ENCODE peak calls at places on chromosomes 4 and X, in eight cellular contexts. T is GM03348; N is iris pigment epithelial cell; E is neural crest cell; Q is fibroblast of the conjunctiva; M is NCI-H1105 treated with DMSO at 0.1 percent for 48 hours; R is cardiac fibroblast; Y is CD4-positive, alpha-beta T cell. G is an unnamed sample.

GRCh38 chr4:4855293-4856070 is 4.0 kb upstream of the MSX1 start:
- DNase-seq in Y (no peak), Q (no peak), N (no peak), M (peak), R (no peak), E (no peak), T (no peak), G (no peak)

GRCh38 chr4:158193171-158193749 is 17.0 kb upstream of the TMEM144 start:
- DNase-seq in N (peak), T (peak), M (peak), R (peak), Y (no peak), Q (no peak), E (no peak), G (peak)

GRCh38 chr4:83484500-83485431 is at the start of gene ABRAXAS1:
- DNase-seq in M (peak), N (peak), R (peak), Q (peak), Y (peak), T (peak), E (peak), G (peak)

GRCh38 chrX:11427082-11428033 is 134.1 kb downstream of the AMELX start:
- DNase-seq in R (peak), Q (no peak), M (no peak), T (peak), N (peak), E (peak), Y (no peak), G (no peak)

GRCh38 chrX:128975716-128976115 is 547.6 kb downstream of the SMARCA1 start:
- DNase-seq in Y (no peak), R (peak), Q (no peak), T (no peak), M (peak), N (peak), E (peak), G (peak)

GRCh38 chr4:161133877-161134276 is 1029.9 kb downstream of the FSTL5 start:
- DNase-seq in Q (no peak), Y (no peak), E (no peak), N (no peak), R (no peak), M (no peak), T (no peak), G (no peak)

GRCh38 chr4:143358923-143359694 is 22.4 kb downstream of the GAB1 start:
- DNase-seq in M (no peak), T (no peak), R (peak), N (peak), E (no peak), Q (no peak), Y (no peak), G (peak)

GRCh38 chr4:152843476-152844107 is 63.8 kb downstream of the ARFIP1 start:
- DNase-seq in T (no peak), E (no peak), R (no peak), M (no peak), Y (no peak), N (no peak), Q (no peak), G (no peak)

GRCh38 chrX:100376581-100376980 is 33.5 kb downstream of the PCDH19 start:
- DNase-seq in T (peak), M (no peak), Q (peak), Y (no peak), N (peak), E (no peak), R (peak), G (no peak)

GRCh38 chr4:171007618-171008390 is 805.4 kb upstream of the GALNTL6 start:
- DNase-seq in T (no peak), Q (no peak), N (no peak), Y (no peak), M (no peak), E (no peak), R (no peak), G (no peak)

GRCh38 chrX:37644381-37645305 is 40.9 kb upstream of the XK start:
- DNase-seq in E (no peak), Q (no peak), R (no peak), N (no peak), T (no peak), M (no peak), Y (no peak), G (peak)

GRCh38 chrX:1385824-1386223 is 6.1 kb downstream of the SLC25A6 start:
- DNase-seq in E (no peak), N (no peak), Q (no peak), T (no peak), R (no peak), Y (no peak), M (no peak), G (no peak)

GRCh38 chrX:135543924-135544323 is 23.5 kb downstream of the INTS6L start:
- DNase-seq in M (no peak), Y (no peak), N (no peak), E (no peak), Q (no peak), R (no peak), T (no peak), G (no peak)

GRCh38 chrX:44872319-44872816 is 620 bp upstream of the KDM6A start:
- DNase-seq in Q (no peak), M (peak), N (peak), Y (peak), R (peak), T (peak), E (no peak), G (peak)

GRCh38 chr4:152935661-152936445 is at the start of gene FHDC1:
- DNase-seq in M (peak), E (peak), T (peak), Q (no peak), N (peak), Y (no peak), R (no peak), G (no peak)

GRCh38 chr4:155703486-155704227 is 37.0 kb downstream of the GUCY1A1 start:
- DNase-seq in Q (no peak), Y (no peak), M (no peak), E (no peak), N (peak), T (no peak), R (peak), G (peak)

GRCh38 chrX:80808854-80809493 is 703 bp downstream of the BRWD3 start:
- DNase-seq in E (peak), M (peak), Q (no peak), N (peak), T (peak), Y (peak), R (peak), G (no peak)

GRCh38 chr4:6299875-6300274 is 30.2 kb downstream of the WFS1 start:
- DNase-seq in M (no peak), Y (no peak), T (no peak), R (no peak), E (no peak), N (no peak), Q (no peak), G (no peak)

GRCh38 chr4:1500231-1500965 is 94.2 kb upstream of the NKX1-1 start:
- DNase-seq in M (no peak), Q (no peak), E (no peak), N (no peak), Y (no peak), R (no peak), T (no peak), G (no peak)

GRCh38 chr4:152106781-152107321 is 346.0 kb upstream of the GATB start:
- DNase-seq in Y (no peak), T (no peak), R (peak), M (no peak), Q (no peak), N (no peak), E (no peak), G (peak)

GRCh38 chr4:19776929-19777328 is 474.8 kb upstream of the SLIT2 start:
- DNase-seq in E (no peak), R (peak), T (peak), Q (no peak), N (peak), M (no peak), Y (no peak), G (peak)

GRCh38 chr4:101337688-101338087 is 9.6 kb downstream of the PPP3CA start:
- DNase-seq in Y (no peak), Q (no peak), T (peak), N (peak), R (peak), M (no peak), E (no peak), G (peak)

GRCh38 chrX:44970709-44971108 is 97.7 kb downstream of the KDM6A start:
- DNase-seq in T (no peak), M (no peak), Y (no peak), N (no peak), R (no peak), Q (no peak), E (no peak), G (no peak)

GRCh38 chrX:44775726-44776125 is 68.1 kb upstream of the DUSP21 start:
- DNase-seq in N (no peak), R (no peak), E (no peak), Y (no peak), M (no peak), Q (no peak), T (no peak), G (no peak)

GRCh38 chrX:41695464-41695863 is 6.7 kb downstream of the GPR34 start:
- DNase-seq in R (peak), N (peak), Q (no peak), Y (no peak), M (no peak), T (no peak), E (no peak), G (peak)

GRCh38 chr4:87799254-87799653 is at the start of gene IBSP:
- DNase-seq in N (no peak), R (no peak), E (no peak), T (no peak), Q (no peak), Y (no peak), M (no peak), G (no peak)

GRCh38 chrX:154403858-154404257 is 5.2 kb downstream of the DNASE1L1 start:
- DNase-seq in E (no peak), N (no peak), M (no peak), Y (no peak), Q (no peak), R (no peak), T (no peak), G (no peak)